ENCODE peak calls at places on chromosomes 2 and 18, in ten cellular contexts. One of them, this sample, is unnamed.

GRCh38 chr2:76180676-76181075 is 470.0 kb upstream of the GCFC2 start:
- DNase-seq in GM12864: no peak
- DNase-seq in ovary: no peak
- DNase-seq in uterus: no peak
- DNase-seq in AG04449: no peak
- DNase-seq in MM.1S: no peak
- DNase-seq in cardiac muscle cell: no peak
- DNase-seq in keratinocyte: no peak
- DNase-seq in NB4: no peak
- DNase-seq in GM12878: no peak
- DNase-seq in this sample: no peak

GRCh38 chr2:10865841-10866240 is 45.9 kb upstream of the KCNF1 start:
- DNase-seq in GM12864: no peak
- DNase-seq in ovary: no peak
- DNase-seq in uterus: no peak
- DNase-seq in AG04449: no peak
- DNase-seq in MM.1S: no peak
- DNase-seq in cardiac muscle cell: no peak
- DNase-seq in keratinocyte: no peak
- DNase-seq in NB4: peak; percentile 76
- DNase-seq in GM12878: no peak
- DNase-seq in this sample: no peak

GRCh38 chr2:189298038-189298437 is 118.5 kb upstream of the COL5A2 start:
- DNase-seq in GM12864: no peak
- DNase-seq in ovary: no peak
- DNase-seq in uterus: no peak
- DNase-seq in AG04449: no peak
- DNase-seq in MM.1S: no peak
- DNase-seq in cardiac muscle cell: no peak
- DNase-seq in keratinocyte: no peak
- DNase-seq in NB4: no peak
- DNase-seq in GM12878: no peak
- DNase-seq in this sample: peak; percentile 66

GRCh38 chr2:28627722-28628480 is 123.7 kb upstream of the PPP1CB start:
- DNase-seq in GM12864: no peak
- DNase-seq in ovary: no peak
- DNase-seq in uterus: peak; percentile 71
- DNase-seq in AG04449: no peak
- DNase-seq in MM.1S: no peak
- DNase-seq in cardiac muscle cell: no peak
- DNase-seq in keratinocyte: no peak
- DNase-seq in NB4: no peak
- DNase-seq in GM12878: no peak
- DNase-seq in this sample: peak; percentile 44

GRCh38 chr18:46856975-46857374 is 60.3 kb downstream of the PIAS2 start:
- DNase-seq in GM12864: no peak
- DNase-seq in ovary: no peak
- DNase-seq in uterus: no peak
- DNase-seq in AG04449: no peak
- DNase-seq in MM.1S: no peak
- DNase-seq in cardiac muscle cell: no peak
- DNase-seq in keratinocyte: no peak
- DNase-seq in NB4: no peak
- DNase-seq in GM12878: no peak
- DNase-seq in this sample: peak; percentile 15

GRCh38 chr2:70902067-70902442 is 33.6 kb upstream of the ATP6V1B1 start:
- DNase-seq in GM12864: no peak
- DNase-seq in ovary: no peak
- DNase-seq in uterus: no peak
- DNase-seq in AG04449: no peak
- DNase-seq in MM.1S: no peak
- DNase-seq in cardiac muscle cell: no peak
- DNase-seq in keratinocyte: no peak
- DNase-seq in NB4: no peak
- DNase-seq in GM12878: no peak
- DNase-seq in this sample: peak; percentile 7

GRCh38 chr2:98311771-98312545 is 34.3 kb upstream of the CNGA3 start:
- DNase-seq in GM12864: no peak
- DNase-seq in ovary: no peak
- DNase-seq in uterus: no peak
- DNase-seq in AG04449: no peak
- DNase-seq in MM.1S: no peak
- DNase-seq in cardiac muscle cell: no peak
- DNase-seq in keratinocyte: no peak
- DNase-seq in NB4: no peak
- DNase-seq in GM12878: no peak
- DNase-seq in this sample: no peak

GRCh38 chr2:45005261-45006002 is 3.8 kb downstream of the SIX2 start:
- DNase-seq in GM12864: no peak
- DNase-seq in ovary: no peak
- DNase-seq in uterus: no peak
- DNase-seq in AG04449: no peak
- DNase-seq in MM.1S: no peak
- DNase-seq in cardiac muscle cell: peak; percentile 21
- DNase-seq in keratinocyte: no peak
- DNase-seq in NB4: no peak
- DNase-seq in GM12878: no peak
- DNase-seq in this sample: no peak

GRCh38 chr2:120221616-120222015 is 1.6 kb downstream of the TMEM185B start:
- DNase-seq in GM12864: no peak
- DNase-seq in ovary: no peak
- DNase-seq in uterus: no peak
- DNase-seq in AG04449: no peak
- DNase-seq in MM.1S: no peak
- DNase-seq in cardiac muscle cell: no peak
- DNase-seq in keratinocyte: no peak
- DNase-seq in NB4: no peak
- DNase-seq in GM12878: no peak
- DNase-seq in this sample: no peak

GRCh38 chr2:162579169-162579568 is 235.2 kb downstream of the GCA start:
- DNase-seq in GM12864: no peak
- DNase-seq in ovary: no peak
- DNase-seq in uterus: no peak
- DNase-seq in AG04449: no peak
- DNase-seq in MM.1S: no peak
- DNase-seq in cardiac muscle cell: no peak
- DNase-seq in keratinocyte: no peak
- DNase-seq in NB4: no peak
- DNase-seq in GM12878: no peak
- DNase-seq in this sample: no peak

GRCh38 chr18:710418-711300 is 1.8 kb downstream of the ENOSF1 start:
- DNase-seq in GM12864: no peak
- DNase-seq in ovary: no peak
- DNase-seq in uterus: no peak
- DNase-seq in AG04449: no peak
- DNase-seq in MM.1S: no peak
- DNase-seq in cardiac muscle cell: peak; percentile 62
- DNase-seq in keratinocyte: no peak
- DNase-seq in NB4: no peak
- DNase-seq in GM12878: no peak
- DNase-seq in this sample: no peak

GRCh38 chr18:25817571-25818237 is 272.7 kb downstream of the SS18 start:
- DNase-seq in GM12864: no peak
- DNase-seq in ovary: no peak
- DNase-seq in uterus: no peak
- DNase-seq in AG04449: no peak
- DNase-seq in MM.1S: no peak
- DNase-seq in cardiac muscle cell: no peak
- DNase-seq in keratinocyte: no peak
- DNase-seq in NB4: no peak
- DNase-seq in GM12878: no peak
- DNase-seq in this sample: no peak

DNA sequence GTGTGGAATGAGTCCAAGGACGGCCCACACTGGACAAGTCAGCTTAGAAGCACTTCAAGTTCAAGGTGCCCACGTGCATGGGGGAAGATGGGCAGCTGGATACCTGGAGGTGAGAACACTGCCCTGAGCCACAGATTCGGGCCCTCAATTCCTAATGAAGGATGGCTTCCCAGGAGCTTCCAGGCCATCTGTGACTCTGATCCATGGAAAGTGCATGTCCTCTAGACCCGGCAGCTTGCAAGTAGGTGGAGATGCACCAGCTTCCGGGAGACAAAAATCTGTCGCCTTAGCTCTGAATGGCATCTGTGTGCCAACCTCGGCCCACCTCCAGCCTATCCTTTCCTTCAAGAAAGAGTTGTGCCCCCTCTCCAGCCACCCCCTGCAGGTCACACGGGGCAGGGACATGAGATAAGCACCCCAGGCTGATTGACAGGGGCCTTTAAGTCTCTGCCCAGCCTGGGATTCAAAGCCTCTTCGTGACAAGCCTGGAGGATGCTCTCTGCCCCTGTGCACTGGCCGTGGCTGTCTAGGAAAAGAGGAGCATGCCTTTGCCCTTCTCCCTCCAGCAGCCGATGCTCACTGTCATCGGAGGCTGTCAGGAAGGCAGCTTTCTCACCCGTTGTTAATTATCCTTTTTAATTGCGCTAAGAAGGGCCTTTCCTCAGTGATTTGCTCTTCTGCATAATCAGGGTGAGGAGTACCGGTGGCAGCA is 65.5 kb downstream of the BIN1 start:
- DNase-seq in GM12864: no peak
- DNase-seq in ovary: no peak
- DNase-seq in uterus: no peak
- DNase-seq in AG04449: no peak
- DNase-seq in MM.1S: no peak
- DNase-seq in cardiac muscle cell: no peak
- DNase-seq in keratinocyte: no peak
- DNase-seq in NB4: no peak
- DNase-seq in GM12878: no peak
- DNase-seq in this sample: no peak
- TF ChIP-seq CTCF in GM12864: no peak
- TF ChIP-seq CTCF in ovary: no peak
- TF ChIP-seq CTCF in uterus: no peak
- TF ChIP-seq CTCF in AG04449: no peak
- TF ChIP-seq CTCF in MM.1S: no peak
- TF ChIP-seq CTCF in cardiac muscle cell: no peak
- TF ChIP-seq CTCF in keratinocyte: no peak
- TF ChIP-seq CTCF in NB4: peak; percentile 4
- TF ChIP-seq CTCF in GM12878: no peak
- TF ChIP-seq CTCF in this sample: no peak

GRCh38 chr2:74379851-74380789 is at the start of gene DCTN1:
- DNase-seq in GM12864: no peak
- DNase-seq in ovary: peak; percentile 48
- DNase-seq in uterus: peak; percentile 47
- DNase-seq in AG04449: peak; percentile 23
- DNase-seq in MM.1S: no peak
- DNase-seq in cardiac muscle cell: peak; percentile 78
- DNase-seq in keratinocyte: no peak
- DNase-seq in NB4: no peak
- DNase-seq in GM12878: no peak
- DNase-seq in this sample: peak; percentile 73
- H3K4me3 ChIP-seq in GM12864: no peak within 1 kb of the TSS
- H3K4me3 ChIP-seq in ovary: peak within 1 kb of the TSS; percentile 39
- H3K4me3 ChIP-seq in uterus: peak within 1 kb of the TSS; percentile 38
- H3K4me3 ChIP-seq in AG04449: peak within 1 kb of the TSS; percentile 68
- H3K4me3 ChIP-seq in MM.1S: no peak within 1 kb of the TSS
- H3K4me3 ChIP-seq in cardiac muscle cell: peak within 1 kb of the TSS; percentile 31
- H3K4me3 ChIP-seq in keratinocyte: peak within 1 kb of the TSS; percentile 38
- H3K4me3 ChIP-seq in NB4: no peak within 1 kb of the TSS
- H3K4me3 ChIP-seq in GM12878: no peak within 1 kb of the TSS
- H3K4me3 ChIP-seq in this sample: peak within 1 kb of the TSS; percentile 40

GRCh38 chr2:108633379-108633778 is 85.9 kb upstream of the RANBP2 start:
- DNase-seq in GM12864: no peak
- DNase-seq in ovary: no peak
- DNase-seq in uterus: no peak
- DNase-seq in AG04449: no peak
- DNase-seq in MM.1S: no peak
- DNase-seq in cardiac muscle cell: no peak
- DNase-seq in keratinocyte: no peak
- DNase-seq in NB4: no peak
- DNase-seq in GM12878: no peak
- DNase-seq in this sample: no peak
- TF ChIP-seq CTCF in GM12864: no peak
- TF ChIP-seq CTCF in ovary: no peak
- TF ChIP-seq CTCF in uterus: no peak
- TF ChIP-seq CTCF in AG04449: no peak
- TF ChIP-seq CTCF in MM.1S: no peak
- TF ChIP-seq CTCF in cardiac muscle cell: no peak
- TF ChIP-seq CTCF in keratinocyte: no peak
- TF ChIP-seq CTCF in NB4: no peak
- TF ChIP-seq CTCF in GM12878: no peak
- TF ChIP-seq CTCF in this sample: no peak

DNA sequence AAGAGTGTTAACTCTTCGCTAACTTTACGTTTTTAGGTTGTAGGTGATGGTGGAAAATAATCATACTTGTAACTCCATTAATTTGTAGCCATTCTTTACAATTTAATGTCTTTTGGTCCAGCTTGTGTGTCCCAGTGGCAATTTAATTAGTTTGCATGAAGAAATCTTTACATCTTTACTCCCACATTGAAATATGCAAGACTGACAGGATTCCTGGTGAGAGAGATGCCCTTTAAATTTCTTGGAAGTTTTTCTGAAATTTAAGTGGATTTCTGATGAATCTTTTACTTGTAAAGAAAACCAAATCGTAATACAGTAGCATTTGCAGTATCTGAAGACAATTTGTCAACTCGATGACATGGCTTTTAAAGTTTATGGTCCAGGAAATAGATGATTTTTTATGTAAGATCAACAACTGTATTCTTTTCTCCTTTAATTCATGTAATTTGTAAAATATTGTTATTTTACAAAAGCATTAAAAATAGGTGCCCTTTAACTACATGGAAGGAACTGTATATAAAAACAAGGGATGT is 3.0 kb downstream of the PHLPP1 start:
- DNase-seq in GM12864: no peak
- DNase-seq in ovary: no peak
- DNase-seq in uterus: no peak
- DNase-seq in AG04449: no peak
- DNase-seq in MM.1S: no peak
- DNase-seq in cardiac muscle cell: no peak
- DNase-seq in keratinocyte: no peak
- DNase-seq in NB4: no peak
- DNase-seq in GM12878: no peak
- DNase-seq in this sample: no peak
- H3K4me3 ChIP-seq in GM12864: no peak overlapping the region
- H3K4me3 ChIP-seq in ovary: peak overlapping the region; percentile 59
- H3K4me3 ChIP-seq in uterus: peak overlapping the region; percentile 87
- H3K4me3 ChIP-seq in AG04449: no peak overlapping the region
- H3K4me3 ChIP-seq in MM.1S: peak overlapping the region; percentile 67
- H3K4me3 ChIP-seq in cardiac muscle cell: peak overlapping the region; percentile 76
- H3K4me3 ChIP-seq in keratinocyte: peak overlapping the region; percentile 69
- H3K4me3 ChIP-seq in NB4: peak overlapping the region; percentile 78
- H3K4me3 ChIP-seq in GM12878: peak overlapping the region; percentile 63
- H3K4me3 ChIP-seq in this sample: peak overlapping the region; percentile 72

This sample was measured in fibroblast of mammary gland.